ENCODE peak calls at places on chromosomes 1 and 21, in seven cellular contexts. S is dorsolateral prefrontal cortex, A is GM06990, J is GM23338, U is neural crest cell, Q is heart right ventricle, T is astrocyte of the cerebellum. B is an unnamed sample.

GRCh38 chr1:243264718-243265117 is 8.9 kb downstream of the SDCCAG8 start:
- DNase-seq in S (no peak), A (no peak), J (no peak), U (no peak), Q (no peak), T (no peak), B (no peak)

GRCh38 chr1:239735081-239735480 is 348.7 kb downstream of the CHRM3 start:
- DNase-seq in S (no peak), A (no peak), J (no peak), U (no peak), Q (no peak), T (no peak), B (no peak)

GRCh38 chr1:116855220-116855619 is 54.5 kb upstream of the PTGFRN start:
- DNase-seq in S (peak), A (no peak), J (no peak), U (no peak), Q (peak), T (peak), B (no peak)

GRCh38 chr21:30216041-30216723 is at the start of gene CLDN8:
- DNase-seq in S (no peak), A (no peak), J (no peak), U (no peak), Q (no peak), T (no peak), B (no peak)

GRCh38 chr1:55257958-55258357 is 42.8 kb upstream of the USP24 start:
- DNase-seq in S (no peak), A (peak), J (no peak), U (no peak), Q (no peak), T (no peak), B (peak)

GRCh38 chr21:46354518-46354917 is 30.6 kb downstream of the PCNT start:
- DNase-seq in S (no peak), A (no peak), J (no peak), U (no peak), Q (no peak), T (no peak), B (no peak)

GRCh38 chr1:35605882-35606182 is 32.7 kb downstream of the TFAP2E start:
- DNase-seq in S (no peak), A (no peak), J (no peak), U (no peak), Q (no peak), T (peak), B (no peak)

GRCh38 chr1:175744833-175745232 is 1.4 kb upstream of the TNR start:
- DNase-seq in S (no peak), A (no peak), J (no peak), U (no peak), Q (no peak), T (no peak), B (no peak)

GRCh38 chr1:156475568-156476500 is 24.7 kb downstream of the MEF2D start:
- DNase-seq in S (peak), A (no peak), J (no peak), U (no peak), Q (peak), T (peak), B (no peak)

GRCh38 chr1:42003433-42003832 is 84.7 kb upstream of the HIVEP3 start:
- DNase-seq in S (no peak), A (no peak), J (peak), U (no peak), Q (peak), T (no peak), B (no peak)

GRCh38 chr1:201741763-201742342 is 87.1 kb upstream of the IPO9 start:
- DNase-seq in S (no peak), A (no peak), J (no peak), U (no peak), Q (no peak), T (no peak), B (no peak)

GRCh38 chr1:85743814-85744213 is 35.6 kb upstream of the ZNHIT6 start:
- DNase-seq in S (no peak), A (no peak), J (no peak), U (no peak), Q (no peak), T (no peak), B (no peak)

GRCh38 chr1:53139911-53140310 is 2.5 kb downstream of the SLC1A7 start:
- DNase-seq in S (no peak), A (no peak), J (no peak), U (no peak), Q (no peak), T (no peak), B (no peak)

GRCh38 chr1:169484107-169484506 is 1.6 kb downstream of the SLC19A2 start:
- DNase-seq in S (no peak), A (no peak), J (peak), U (no peak), Q (no peak), T (no peak), B (no peak)

GRCh38 chr1:60283690-60284089 is 210.1 kb upstream of the C1orf87 start:
- DNase-seq in S (no peak), A (no peak), J (no peak), U (no peak), Q (no peak), T (no peak), B (no peak)

GRCh38 chr1:206674745-206675175 is 9.9 kb upstream of the MAPKAPK2 start:
- DNase-seq in S (no peak), A (no peak), J (no peak), U (no peak), Q (no peak), T (peak), B (no peak)

GRCh38 chr1:89686520-89686919 is 53.6 kb downstream of the LRRC8C start:
- DNase-seq in S (no peak), A (no peak), J (no peak), U (no peak), Q (no peak), T (no peak), B (no peak)

GRCh38 chr21:21295303-21295702 is 297.1 kb downstream of the NCAM2 start:
- DNase-seq in S (no peak), A (no peak), J (no peak), U (no peak), Q (no peak), T (no peak), B (no peak)

GRCh38 chr1:192700834-192701271 is 64.9 kb downstream of the RGS13 start:
- DNase-seq in S (no peak), A (no peak), J (no peak), U (no peak), Q (no peak), T (peak), B (no peak)

GRCh38 chr1:2607681-2608041 is 21.1 kb downstream of the PRXL2B start:
- DNase-seq in S (peak), A (no peak), J (no peak), U (no peak), Q (peak), T (no peak), B (no peak)

GRCh38 chr21:42496839-42497202 is 797 bp upstream of the RSPH1 start:
- DNase-seq in S (peak), A (no peak), J (peak), U (no peak), Q (peak), T (no peak), B (no peak)

GRCh38 chr1:59116920-59117542 is 179.9 kb upstream of the FGGY start:
- DNase-seq in S (no peak), A (no peak), J (peak), U (no peak), Q (no peak), T (no peak), B (no peak)

GRCh38 chr1:46133181-46133658 is 791 bp upstream of the PIK3R3 start:
- DNase-seq in S (no peak), A (no peak), J (no peak), U (no peak), Q (peak), T (no peak), B (peak)

GRCh38 chr1:109770331-109771095 is 6.8 kb upstream of the EPS8L3 start:
- DNase-seq in S (peak), A (no peak), J (no peak), U (no peak), Q (no peak), T (no peak), B (no peak)

GRCh38 chr1:103108525-103109150 is 316 bp upstream of the COL11A1 start:
- DNase-seq in S (peak), A (no peak), J (peak), U (peak), Q (no peak), T (peak), B (no peak)

GRCh38 chr1:242033331-242033956 is 34.5 kb upstream of the MAP1LC3C start:
- DNase-seq in S (no peak), A (no peak), J (no peak), U (no peak), Q (no peak), T (no peak), B (no peak)

GRCh38 chr1:85363526-85363925 is 87.1 kb upstream of the BCL10 start:
- DNase-seq in S (no peak), A (no peak), J (no peak), U (no peak), Q (no peak), T (no peak), B (no peak)

GRCh38 chr1:194102607-194103006 is 916.2 kb upstream of the B3GALT2 start:
- DNase-seq in S (peak), A (no peak), J (peak), U (no peak), Q (no peak), T (no peak), B (no peak)

GRCh38 chr1:66712819-66713218 is 39.4 kb upstream of the DYNLT5 start:
- DNase-seq in S (no peak), A (no peak), J (peak), U (no peak), Q (no peak), T (no peak), B (no peak)

GRCh38 chr1:66711420-66711819 is 40.8 kb upstream of the DYNLT5 start:
- DNase-seq in S (no peak), A (no peak), J (peak), U (no peak), Q (no peak), T (no peak), B (no peak)
- TF ChIP-seq CTCF in S (peak), A (no peak), J (peak), U (no peak), Q (no peak), T (peak), B (no peak)

GRCh38 chr1:14810631-14811325 is 212.3 kb downstream of the KAZN start:
- DNase-seq in S (no peak), A (no peak), J (no peak), U (no peak), Q (no peak), T (peak), B (no peak)
- TF ChIP-seq CTCF in S (no peak), A (no peak), J (no peak), U (no peak), Q (no peak), T (no peak), B (no peak)

GRCh38 chr1:81559662-81560350 is 240.9 kb upstream of the ADGRL2 start:
- DNase-seq in S (no peak), A (no peak), J (no peak), U (no peak), Q (no peak), T (no peak), B (no peak)
- TF ChIP-seq CTCF in S (no peak), A (peak), J (no peak), U (peak), Q (no peak), T (peak), B (no peak)

DNA sequence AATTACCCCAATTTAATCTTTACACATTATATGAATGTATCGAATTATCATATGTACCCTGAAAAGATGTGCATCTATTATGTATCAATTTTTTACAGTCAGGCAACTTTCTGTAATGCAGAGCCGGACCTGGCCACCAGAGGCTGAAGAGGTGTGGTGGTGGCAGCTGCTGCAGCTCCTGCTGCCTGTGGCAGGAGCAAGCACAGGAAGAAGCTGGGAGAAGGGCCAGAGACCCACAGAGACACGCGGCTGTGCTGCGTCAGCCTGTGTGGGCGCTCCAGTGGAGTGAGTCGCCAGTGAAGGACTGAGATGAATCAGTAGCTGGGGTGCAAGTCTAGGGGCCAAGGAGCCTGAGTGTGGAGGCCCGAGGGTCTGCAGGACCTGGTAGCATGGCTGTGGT is 74.3 kb upstream of the COG2 start:
- DNase-seq in S (peak), A (peak), J (peak), U (no peak), Q (no peak), T (no peak), B (no peak)
- TF ChIP-seq CTCF in S (no peak), A (peak), J (peak), U (peak), Q (no peak), T (peak), B (peak)

DNA sequence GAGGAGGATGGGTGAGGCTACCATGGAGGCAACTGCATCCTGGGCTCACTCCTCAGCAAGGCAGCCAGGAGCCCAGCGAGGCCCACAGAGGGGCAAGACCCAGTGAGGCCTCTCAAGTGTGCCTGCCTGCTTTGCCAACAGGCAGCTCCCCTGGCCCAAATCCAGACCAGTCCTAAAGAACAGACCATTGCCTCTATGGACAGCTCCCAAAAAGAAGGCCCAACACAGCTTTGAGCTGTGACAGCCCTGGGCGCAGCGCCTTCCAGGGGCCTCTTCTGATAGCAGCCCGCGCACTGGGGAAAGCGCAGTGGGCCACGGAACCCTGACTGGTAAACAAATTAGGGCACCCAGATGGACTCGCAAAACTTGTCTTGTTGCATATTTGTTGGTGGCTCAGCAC is 25.5 kb downstream of the C1orf198 start:
- DNase-seq in S (no peak), A (no peak), J (no peak), U (no peak), Q (peak), T (no peak), B (no peak)
- TF ChIP-seq CTCF in S (no peak), A (no peak), J (no peak), U (no peak), Q (no peak), T (no peak), B (no peak)

DNA sequence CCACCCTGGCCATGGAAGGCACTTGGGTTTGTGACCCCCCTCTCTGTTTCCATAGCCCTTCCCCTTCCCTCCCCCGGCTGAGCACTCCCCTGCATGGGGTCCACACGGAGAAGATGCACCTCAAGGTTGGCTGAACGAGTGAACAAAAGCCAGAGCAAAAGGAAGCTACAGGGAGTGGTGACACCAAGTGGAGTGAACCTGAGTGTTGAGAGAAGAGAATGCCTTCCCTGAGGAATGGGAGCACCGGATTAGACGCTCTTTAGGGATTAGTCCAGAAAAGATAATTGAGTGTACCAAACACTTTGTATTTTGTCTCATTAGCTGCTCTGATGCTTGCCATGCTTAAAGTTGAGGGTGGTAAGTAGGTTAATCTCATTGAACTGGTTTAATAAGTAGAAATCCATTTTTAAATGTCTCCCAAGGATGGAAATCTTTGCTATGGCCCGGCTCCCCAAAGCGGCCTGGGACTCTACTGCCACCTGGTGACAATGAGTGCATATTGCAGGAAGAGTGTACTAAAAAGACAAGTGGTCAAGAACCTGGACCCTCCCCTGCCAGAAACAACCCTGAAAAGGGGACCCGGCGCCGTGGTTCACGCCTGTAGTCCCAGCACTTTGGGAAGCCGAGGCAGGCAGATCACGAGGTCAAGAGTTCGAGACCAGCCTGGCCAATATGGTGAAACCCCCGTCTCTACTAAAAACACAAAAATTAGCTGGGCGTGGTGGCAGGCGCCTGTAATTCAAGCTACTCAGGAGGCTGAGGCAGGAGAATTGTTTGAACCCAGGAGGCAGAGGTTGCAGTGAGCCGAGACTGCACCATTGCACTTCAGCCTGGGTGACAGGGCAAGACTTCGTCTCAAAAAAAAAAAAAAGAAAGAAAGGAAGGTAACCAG is 150.6 kb upstream of the ZC3H12A start:
- DNase-seq in S (no peak), A (no peak), J (peak), U (peak), Q (no peak), T (no peak), B (peak)
- TF ChIP-seq CTCF in S (peak), A (peak), J (peak), U (peak), Q (no peak), T (peak), B (peak)

GRCh38 chr1:57473448-57473847 is 49.6 kb upstream of the DAB1 start:
- DNase-seq in S (no peak), A (no peak), J (no peak), U (no peak), Q (no peak), T (no peak), B (no peak)
- TF ChIP-seq CTCF in S (no peak), A (no peak), J (no peak), U (no peak), Q (no peak), T (no peak), B (no peak)